ENCODE peak calls at places on chromosomes 1 and 21, in ten cellular contexts. G is H54, T is spleen, D is endothelial cell of umbilical vein, X is body of pancreas, H is lower leg skin, Q is GM12892, O is ovary, Z is IMR-90, R is heart left ventricle. F is an unnamed sample.

GRCh38 chr1:30526652-30527345 is 196.6 kb downstream of the MATN1 start:
- DNase-seq in T (peak), O (peak), X (no peak), R (no peak), G (no peak), Q (no peak), D (no peak), H (no peak), Z (no peak), F (no peak)

GRCh38 chr1:117201808-117202207 is 8.9 kb downstream of the VTCN1 start:
- DNase-seq in T (no peak), G (no peak), R (no peak), O (no peak), D (no peak), X (no peak), Z (no peak), H (no peak), Q (no peak), F (no peak)

GRCh38 chr1:23790696-23791433 is at the start of gene LYPLA2:
- DNase-seq in R (peak), T (peak), Q (peak), Z (peak), X (peak), H (peak), G (peak), D (peak), O (peak), F (peak)

GRCh38 chr1:211013346-211014240 is 120.4 kb downstream of the KCNH1 start:
- DNase-seq in R (no peak), G (no peak), X (no peak), Q (no peak), H (no peak), O (no peak), T (no peak), Z (peak), D (no peak), F (no peak)

GRCh38 chr1:164716992-164717703 is 158.2 kb downstream of the PBX1 start:
- DNase-seq in O (no peak), Q (no peak), T (no peak), Z (peak), R (no peak), D (no peak), H (no peak), X (peak), G (peak), F (peak)

GRCh38 chr1:172827841-172828240 is 168.9 kb downstream of the FASLG start:
- DNase-seq in D (no peak), G (no peak), T (no peak), Q (no peak), O (no peak), R (no peak), H (no peak), X (no peak), Z (no peak), F (no peak)

GRCh38 chr1:17527036-17527914 is 12.2 kb upstream of the ARHGEF10L start:
- DNase-seq in H (peak), R (no peak), G (no peak), X (peak), D (no peak), O (no peak), Z (peak), Q (no peak), T (no peak), F (no peak)

GRCh38 chr1:16434501-16434900 is 2.7 kb downstream of the SPATA21 start:
- DNase-seq in O (no peak), Q (no peak), T (no peak), H (no peak), G (no peak), R (no peak), D (no peak), X (no peak), Z (peak), F (no peak)

GRCh38 chr21:43775795-43776430 is at the start of gene CSTB:
- DNase-seq in H (peak), X (peak), Z (peak), O (peak), Q (peak), G (no peak), D (peak), T (peak), R (peak), F (peak)

GRCh38 chr1:2258996-2259395 is 30.9 kb downstream of the SKI start:
- DNase-seq in O (no peak), R (no peak), D (no peak), T (no peak), Z (no peak), H (no peak), G (no peak), Q (no peak), X (no peak), F (no peak)

GRCh38 chr1:85936470-85936869 is 220.1 kb downstream of the COL24A1 start:
- DNase-seq in D (no peak), H (peak), Q (no peak), O (no peak), Z (no peak), G (no peak), T (no peak), R (no peak), X (no peak), F (no peak)

GRCh38 chr1:191993549-191993948 is 164.7 kb upstream of the RGS18 start:
- DNase-seq in G (no peak), Z (peak), T (no peak), X (no peak), R (no peak), H (no peak), D (peak), O (no peak), Q (no peak), F (peak)

GRCh38 chr1:185693654-185694053 is 40.5 kb upstream of the HMCN1 start:
- DNase-seq in R (no peak), D (no peak), G (no peak), O (no peak), X (no peak), Z (no peak), H (no peak), Q (no peak), T (no peak), F (no peak)

GRCh38 chr1:185690527-185690926 is 43.7 kb upstream of the HMCN1 start:
- DNase-seq in T (no peak), O (no peak), G (no peak), Z (no peak), H (no peak), Q (no peak), D (no peak), X (no peak), R (no peak), F (no peak)

GRCh38 chr1:185695299-185695698 is 38.9 kb upstream of the HMCN1 start:
- DNase-seq in Q (no peak), X (no peak), R (no peak), D (peak), Z (no peak), G (no peak), O (no peak), H (no peak), T (no peak), F (no peak)

GRCh38 chr1:185696419-185697150 is 37.6 kb upstream of the HMCN1 start:
- DNase-seq in Z (no peak), X (no peak), D (no peak), T (no peak), H (no peak), G (no peak), Q (no peak), O (no peak), R (no peak), F (no peak)

GRCh38 chr1:185694081-185694480 is 40.1 kb upstream of the HMCN1 start:
- DNase-seq in Q (no peak), R (peak), X (peak), T (no peak), G (no peak), H (no peak), D (peak), Z (no peak), O (no peak), F (peak)
- TF ChIP-seq POLR2A in Q (no peak), R (no peak), X (no peak), T (no peak), G (no peak), H (no peak), D (no peak), Z (no peak), O (no peak), F (no peak)

GRCh38 chr1:154607748-154608521 is at the start of gene ADAR:
- DNase-seq in O (peak), R (peak), X (peak), Z (peak), D (peak), Q (peak), H (peak), G (peak), T (peak), F (peak)
- TF ChIP-seq POLR2A in O (peak), R (no peak), X (peak), Z (no peak), D (no peak), Q (peak), H (no peak), G (peak), T (no peak), F (peak)

GRCh38 chr1:202154148-202154765 is 6.1 kb downstream of the PTPN7 start:
- DNase-seq in Q (no peak), Z (no peak), G (no peak), D (no peak), O (no peak), T (no peak), X (no peak), H (no peak), R (no peak), F (no peak)
- TF ChIP-seq POLR2A in Q (no peak), Z (no peak), G (no peak), D (no peak), O (no peak), T (no peak), X (no peak), H (no peak), R (no peak), F (no peak)

DNA sequence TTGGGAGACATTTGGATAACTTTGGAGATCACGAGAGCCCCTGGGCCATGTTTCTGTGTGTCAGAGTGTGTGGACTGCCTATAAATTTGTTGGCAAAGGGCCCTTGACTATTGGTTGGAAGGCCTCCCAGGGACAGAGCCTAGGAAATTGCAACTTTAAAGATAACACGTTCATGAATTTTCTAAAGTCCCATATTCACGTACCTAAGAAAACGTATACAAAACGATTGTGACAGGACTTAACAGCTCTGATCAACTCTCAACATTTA is 55.8 kb downstream of the DOP1B start:
- DNase-seq in Z (no peak), O (no peak), T (peak), R (no peak), X (no peak), D (no peak), H (no peak), Q (no peak), G (no peak), F (no peak)
- TF ChIP-seq POLR2A in Z (no peak), O (no peak), T (no peak), R (no peak), X (no peak), D (no peak), H (no peak), Q (no peak), G (no peak), F (no peak)

F was measured in erythroblast.